ENCODE peak calls at places on chromosomes 5 and 9, in five cellular contexts. U is CD4-positive, alpha-beta T cell; A is amniotic stem cell; H is small intestine; Z is cardiac muscle cell. O is an unnamed sample.

GRCh38 chr9:129069128-129069824 is 11.6 kb upstream of the DOLPP1 start:
- DNase-seq in U (peak), A (no peak), H (peak), Z (peak), O (no peak)

GRCh38 chr5:153352685-153353219 is 137.7 kb upstream of the GRIA1 start:
- DNase-seq in U (no peak), A (no peak), H (no peak), Z (no peak), O (no peak)

GRCh38 chr9:76255781-76256455 is 138.3 kb downstream of the RFK start:
- DNase-seq in U (no peak), A (peak), H (peak), Z (peak), O (no peak)

GRCh38 chr9:34001308-34001707 is 47.4 kb downstream of the UBAP2 start:
- DNase-seq in U (no peak), A (no peak), H (no peak), Z (no peak), O (no peak)

GRCh38 chr5:174571662-174572397 is 152.6 kb upstream of the MSX2 start:
- DNase-seq in U (no peak), A (peak), H (peak), Z (peak), O (peak)

GRCh38 chr5:31350395-31350794 is 156.9 kb downstream of the CDH6 start:
- DNase-seq in U (no peak), A (no peak), H (no peak), Z (no peak), O (no peak)

GRCh38 chr9:131099088-131099611 is 2.8 kb downstream of the AIF1L start:
- DNase-seq in U (no peak), A (no peak), H (no peak), Z (no peak), O (no peak)

GRCh38 chr5:10863763-10864383 is 102.8 kb upstream of the DAP start:
- DNase-seq in U (peak), A (no peak), H (peak), Z (peak), O (peak)

GRCh38 chr9:83965350-83966208 is 14.4 kb downstream of the HNRNPK start:
- DNase-seq in U (no peak), A (no peak), H (peak), Z (peak), O (no peak)

GRCh38 chr5:41574391-41574790 is 64.0 kb upstream of the PLCXD3 start:
- DNase-seq in U (no peak), A (no peak), H (no peak), Z (no peak), O (no peak)

GRCh38 chr9:10260501-10260900 is 352.3 kb downstream of the PTPRD start:
- DNase-seq in U (no peak), A (no peak), H (no peak), Z (no peak), O (no peak)

O was measured in HEK293T.